ENCODE peak calls at places on chromosomes 12 and 14, in four cellular contexts. B is astrocyte of the spinal cord, W is upper lobe of right lung, Y is lower lobe of right lung. P is an unnamed sample.

GRCh38 chr14:100810435-100810834 is 15.5 kb upstream of the MEG3 start:
- DNase-seq in B (no peak), W (no peak), Y (no peak), P (no peak)

GRCh38 chr12:64273527-64274403 is 51.7 kb upstream of the KICS2 start:
- DNase-seq in B (no peak), W (no peak), Y (no peak), P (no peak)

GRCh38 chr12:46771268-46771837 is 54.4 kb downstream of the SLC38A4 start:
- DNase-seq in B (peak), W (no peak), Y (no peak), P (no peak)

GRCh38 chr12:64611430-64612286 is 1.4 kb downstream of the RASSF3 start:
- DNase-seq in B (peak), W (peak), Y (peak), P (no peak)

GRCh38 chr12:3342051-3342450 is 149.0 kb upstream of the PRMT8 start:
- DNase-seq in B (peak), W (no peak), Y (no peak), P (no peak)

GRCh38 chr14:100156776-100157175 is 2.7 kb downstream of the DEGS2 start:
- DNase-seq in B (no peak), W (no peak), Y (no peak), P (no peak)

GRCh38 chr14:92959189-92959531 is 36.2 kb downstream of the CHGA start:
- DNase-seq in B (no peak), W (no peak), Y (no peak), P (no peak)

GRCh38 chr14:37051153-37051552 is 121.3 kb downstream of the SLC25A21 start:
- DNase-seq in B (peak), W (no peak), Y (no peak), P (no peak)

GRCh38 chr12:114777052-114777451 is 93.1 kb upstream of the TBX3 start:
- DNase-seq in B (peak), W (no peak), Y (no peak), P (no peak)

GRCh38 chr12:54166543-54167499 is 22.0 kb downstream of the SMUG1 start:
- DNase-seq in B (no peak), W (no peak), Y (no peak), P (no peak)

GRCh38 chr14:53509227-53509822 is 356.2 kb upstream of the DDHD1 start:
- DNase-seq in B (peak), W (no peak), Y (no peak), P (no peak)

GRCh38 chr14:59133709-59134108 is 54.8 kb upstream of the DAAM1 start:
- DNase-seq in B (no peak), W (no peak), Y (no peak), P (no peak)

GRCh38 chr12:104358353-104359003 is 54.9 kb downstream of the EID3 start:
- DNase-seq in B (peak), W (peak), Y (peak), P (peak)

GRCh38 chr14:33120966-33121365 is 182.3 kb downstream of the NPAS3 start:
- DNase-seq in B (peak), W (no peak), Y (no peak), P (no peak)

GRCh38 chr14:23695220-23695999 is 59.2 kb downstream of the DHRS2 start:
- DNase-seq in B (no peak), W (no peak), Y (no peak), P (no peak)

GRCh38 chr14:26917086-26917485 is 319.3 kb upstream of the NOVA1 start:
- DNase-seq in B (peak), W (no peak), Y (no peak), P (no peak)

GRCh38 chr12:75666980-75667359 is 155.6 kb upstream of the KRR1 start:
- DNase-seq in B (peak), W (no peak), Y (no peak), P (no peak)

GRCh38 chr14:69325646-69326265 is 65.8 kb downstream of the GALNT16 start:
- DNase-seq in B (no peak), W (peak), Y (no peak), P (no peak)
- TF ChIP-seq CTCF in B (no peak), W (no peak), Y (no peak), P (no peak)

DNA sequence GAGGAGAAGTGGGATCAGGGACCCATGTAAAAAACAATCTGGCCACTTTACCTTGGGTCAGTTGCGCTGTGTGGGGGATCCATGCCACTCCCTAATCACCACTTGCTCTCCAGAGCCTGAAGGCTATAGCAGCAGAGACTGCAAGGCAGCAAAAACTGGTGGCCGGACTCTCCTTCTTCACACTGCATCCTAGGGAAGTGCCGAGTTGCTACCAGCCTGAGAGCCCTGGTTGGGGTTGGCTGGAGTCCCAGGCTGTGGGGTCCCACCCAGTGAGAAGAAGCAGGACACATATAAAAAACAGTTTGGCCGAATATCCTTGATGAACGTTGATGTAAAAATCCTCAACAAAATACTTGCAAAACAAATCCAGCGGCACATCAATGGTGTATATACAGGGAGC is 341.2 kb downstream of the AEBP2 start:
- DNase-seq in B (no peak), W (no peak), Y (no peak), P (no peak)
- TF ChIP-seq CTCF in B (no peak), W (no peak), Y (no peak), P (no peak)

GRCh38 chr14:81466854-81467253 is 66.7 kb upstream of the STON2 start:
- DNase-seq in B (no peak), W (no peak), Y (no peak), P (no peak)
- TF ChIP-seq CTCF in B (no peak), W (no peak), Y (no peak), P (no peak)

GRCh38 chr14:46920542-46920941 is 269.0 kb upstream of the RPL10L start:
- DNase-seq in B (no peak), W (no peak), Y (no peak), P (no peak)
- TF ChIP-seq CTCF in B (no peak), W (no peak), Y (no peak), P (no peak)

DNA sequence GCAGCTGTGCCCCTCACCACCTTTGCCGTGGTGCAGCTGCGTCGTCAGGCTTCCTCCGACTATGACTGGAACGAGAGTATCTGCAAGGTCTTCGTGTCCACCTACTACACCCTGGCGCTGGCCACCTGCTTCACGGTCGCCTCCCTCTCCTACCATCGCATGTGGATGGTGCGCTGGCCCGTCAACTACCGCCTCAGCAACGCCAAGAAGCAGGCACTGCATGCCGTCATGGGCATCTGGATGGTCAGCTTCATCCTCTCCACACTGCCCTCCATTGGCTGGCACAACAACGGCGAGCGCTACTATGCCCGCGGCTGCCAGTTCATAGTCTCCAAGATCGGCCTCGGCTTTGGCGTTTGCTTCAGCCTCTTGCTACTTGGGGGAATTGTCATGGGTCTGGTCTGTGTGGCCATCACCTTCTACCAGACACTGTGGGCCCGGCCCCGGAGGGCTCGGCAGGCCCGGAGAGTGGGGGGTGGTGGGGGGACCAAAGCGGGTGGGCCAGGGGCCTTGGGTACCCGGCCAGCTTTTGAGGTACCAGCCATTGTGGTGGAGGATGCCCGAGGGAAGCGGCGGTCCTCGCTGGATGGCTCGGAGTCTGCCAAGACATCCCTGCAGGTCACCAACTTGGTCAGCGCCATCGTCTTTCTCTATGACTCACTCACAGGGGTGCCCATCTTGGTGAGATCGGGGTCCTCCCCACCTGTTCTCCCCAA is 2.6 kb downstream of the GPR162 start:
- DNase-seq in B (no peak), W (no peak), Y (no peak), P (no peak)
- TF ChIP-seq CTCF in B (no peak), W (no peak), Y (no peak), P (no peak)

GRCh38 chr12:96130396-96131059 is 63.6 kb upstream of the ELK3 start:
- DNase-seq in B (no peak), W (no peak), Y (no peak), P (no peak)
- TF ChIP-seq CTCF in B (no peak), W (peak), Y (no peak), P (no peak)

GRCh38 chr12:107891967-107892366 is 117.5 kb downstream of the ASCL4 start:
- DNase-seq in B (no peak), W (no peak), Y (no peak), P (no peak)
- TF ChIP-seq CTCF in B (peak), W (peak), Y (peak), P (peak)

DNA sequence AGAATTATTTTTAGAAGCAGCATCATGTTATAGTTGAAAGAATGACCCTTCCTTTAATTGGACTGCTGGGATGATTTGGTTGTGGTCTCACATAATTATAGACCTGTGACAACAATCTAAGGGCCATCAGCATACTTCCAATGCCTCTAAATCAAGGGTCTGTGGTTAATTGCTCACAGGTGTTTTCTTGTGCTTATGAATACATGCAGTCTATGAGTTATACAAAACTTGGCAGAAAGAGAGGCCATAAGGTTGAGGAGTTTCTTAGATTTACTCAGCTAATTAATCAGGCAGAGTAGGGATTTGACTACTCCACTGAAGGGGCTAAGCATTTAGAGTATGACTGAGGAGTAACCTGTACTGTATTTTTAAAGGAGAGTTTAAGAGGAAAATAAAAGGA is 37.0 kb upstream of the FRMD6 start:
- DNase-seq in B (peak), W (no peak), Y (no peak), P (no peak)
- TF ChIP-seq CTCF in B (no peak), W (no peak), Y (no peak), P (no peak)

DNA sequence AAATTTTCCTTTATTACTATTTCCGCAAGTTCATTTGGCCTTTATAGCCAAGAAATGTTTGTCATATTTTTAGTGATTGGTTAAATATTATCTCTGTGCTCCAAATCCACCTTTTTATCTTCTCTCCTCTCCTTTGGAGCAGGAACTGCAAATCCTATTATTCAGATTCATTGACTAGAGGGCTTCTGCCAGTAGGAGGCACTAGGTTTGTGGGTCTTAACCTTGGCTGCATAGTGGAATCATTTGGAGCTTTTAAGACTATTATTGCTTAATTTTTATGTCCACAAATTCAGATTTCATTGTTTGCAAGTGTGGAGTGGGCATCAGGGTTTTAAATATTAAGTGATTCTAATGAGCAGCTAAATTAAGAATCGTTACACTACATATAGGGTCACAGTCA is 75.3 kb upstream of the SYT10 start:
- DNase-seq in B (no peak), W (no peak), Y (no peak), P (no peak)
- TF ChIP-seq CTCF in B (no peak), W (peak), Y (no peak), P (no peak)